ENCODE peak calls at places on chromosomes 16 and 17, in nine cellular contexts. P is astrocyte, T is left ventricle myocardium inferior, B is spleen, I is body of pancreas, V is neural progenitor cell, A is ovary, U is MM.1S, K is fibroblast of pulmonary artery. F is an unnamed sample.

GRCh38 chr16:5490499-5490898 is 392.9 kb upstream of the EEF2KMT start:
- DNase-seq in T (no peak), V (peak), K (no peak), B (no peak), I (peak), A (no peak), U (peak), P (no peak), F (peak)

GRCh38 chr17:82497483-82498405 is 21.8 kb upstream of the FOXK2 start:
- DNase-seq in V (peak), T (no peak), K (peak), A (peak), P (peak), I (peak), B (peak), U (peak), F (peak)

GRCh38 chr16:73062640-73063283 is 14.8 kb upstream of the ZFHX3 start:
- DNase-seq in V (peak), B (no peak), A (no peak), I (no peak), K (no peak), U (no peak), T (no peak), P (no peak), F (no peak)

GRCh38 chr17:76672270-76672851 is 28.8 kb upstream of the ST6GALNAC1 start:
- DNase-seq in P (no peak), B (no peak), U (peak), I (peak), V (no peak), T (no peak), A (no peak), K (no peak), F (peak)

GRCh38 chr17:56319531-56319930 is 166.3 kb downstream of the ANKFN1 start:
- DNase-seq in A (no peak), B (no peak), I (no peak), V (peak), U (peak), P (peak), K (peak), T (no peak), F (no peak)

GRCh38 chr17:72928454-72929136 is 163.9 kb downstream of the SLC39A11 start:
- DNase-seq in U (no peak), P (no peak), V (no peak), B (no peak), K (no peak), A (no peak), T (no peak), I (no peak), F (no peak)

GRCh38 chr17:80951121-80952090 is 40.2 kb upstream of the CHMP6 start:
- DNase-seq in V (no peak), P (no peak), A (peak), U (no peak), T (no peak), I (no peak), K (no peak), B (peak), F (no peak)

GRCh38 chr17:36512641-36513040 is 22.0 kb downstream of the MYO19 start:
- DNase-seq in U (no peak), B (no peak), K (no peak), P (no peak), A (no peak), I (no peak), V (no peak), T (no peak), F (no peak)

GRCh38 chr17:68289936-68290267 is 1.0 kb downstream of the SLC16A6 start:
- DNase-seq in B (no peak), P (no peak), V (no peak), T (no peak), U (no peak), A (no peak), K (no peak), I (no peak), F (no peak)

GRCh38 chr16:85729907-85730465 is 20.9 kb downstream of the C16orf74 start:
- DNase-seq in U (no peak), I (no peak), T (no peak), V (no peak), B (no peak), A (no peak), K (no peak), P (no peak), F (no peak)

GRCh38 chr16:85729452-85729851 is 21.4 kb downstream of the C16orf74 start:
- DNase-seq in U (no peak), A (no peak), K (no peak), T (no peak), P (peak), B (no peak), I (no peak), V (no peak), F (no peak)

GRCh38 chr16:85731179-85731578 is 19.7 kb downstream of the C16orf74 start:
- DNase-seq in I (no peak), U (no peak), P (no peak), A (no peak), K (no peak), T (no peak), V (no peak), B (no peak), F (no peak)

GRCh38 chr16:85724936-85725335 is 26.0 kb downstream of the C16orf74 start:
- DNase-seq in U (no peak), K (no peak), T (no peak), I (no peak), A (no peak), V (no peak), P (no peak), B (no peak), F (no peak)

GRCh38 chr16:85728879-85729278 is 22.0 kb downstream of the C16orf74 start:
- DNase-seq in V (peak), T (no peak), K (no peak), A (no peak), B (no peak), U (no peak), P (no peak), I (no peak), F (no peak)
- TF ChIP-seq CTCF in V (peak), T (no peak), K (peak), A (no peak), B (no peak), U (no peak), P (no peak), I (no peak), F (no peak)

GRCh38 chr16:49464877-49465504 is 91.4 kb downstream of the C16orf78 start:
- DNase-seq in A (peak), V (peak), P (no peak), U (peak), B (peak), T (no peak), K (no peak), I (no peak), F (peak)
- TF ChIP-seq CTCF in A (peak), V (peak), P (no peak), U (peak), B (no peak), T (peak), K (no peak), I (no peak), F (peak)

GRCh38 chr16:55892821-55893220 is 17.6 kb upstream of the CES5A start:
- DNase-seq in K (no peak), P (no peak), B (no peak), T (no peak), I (no peak), U (no peak), A (no peak), V (no peak), F (no peak)

GRCh38 chr16:55889518-55889917 is 14.3 kb upstream of the CES5A start:
- DNase-seq in P (no peak), V (no peak), U (no peak), B (no peak), T (no peak), I (no peak), K (no peak), A (no peak), F (no peak)
- TF ChIP-seq CTCF in P (no peak), V (no peak), U (no peak), B (no peak), T (no peak), I (no peak), K (no peak), A (no peak), F (no peak)

DNA sequence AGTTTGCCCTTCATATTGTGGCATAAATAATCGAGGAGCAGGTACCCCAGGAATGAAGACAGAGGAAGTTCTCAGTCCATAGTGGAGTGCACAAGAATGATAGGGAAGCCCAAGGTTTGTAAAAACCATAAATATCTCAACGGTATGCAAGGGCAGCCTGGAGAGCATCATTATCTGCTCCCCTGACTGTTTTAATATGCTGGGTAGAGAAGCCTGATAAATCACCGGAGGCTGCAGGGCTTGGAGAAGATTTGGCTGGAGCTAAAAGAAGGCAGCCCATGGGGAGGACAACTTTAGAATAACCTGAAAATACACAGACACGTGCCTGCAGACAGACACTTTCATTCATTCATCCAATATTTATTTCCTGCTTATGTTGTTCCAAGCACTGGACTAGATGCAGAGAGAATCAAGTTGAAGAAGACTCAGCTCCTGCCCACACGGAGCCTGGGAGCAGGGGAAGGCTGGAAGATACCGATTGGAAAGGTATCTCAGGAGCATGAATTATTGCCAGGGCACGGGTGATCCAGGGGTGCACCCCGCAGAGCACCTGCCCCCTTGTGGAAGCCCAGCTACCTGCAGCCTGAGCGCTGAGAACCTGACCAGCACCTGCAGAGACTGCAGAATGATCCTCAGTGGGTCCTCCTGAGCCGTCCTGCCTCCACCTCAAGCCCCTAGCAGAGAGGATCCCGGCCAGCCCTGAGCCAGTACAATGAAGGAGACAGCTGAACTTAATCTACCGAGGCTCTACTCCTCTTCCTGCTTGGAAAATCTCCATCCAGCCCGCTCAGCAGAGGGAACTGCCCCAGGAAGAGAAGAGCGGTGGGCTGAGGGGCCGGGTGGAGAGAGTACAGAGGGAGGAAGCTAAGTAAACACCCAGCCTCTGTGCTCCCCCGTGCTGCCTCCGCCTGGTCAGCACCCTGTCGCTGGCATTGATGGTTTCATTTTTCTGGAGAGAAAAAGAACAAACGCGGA is 204.9 kb upstream of the RPL38 start:
- DNase-seq in T (peak), B (peak), A (no peak), V (peak), K (no peak), U (peak), I (peak), P (no peak), F (peak)
- TF ChIP-seq CTCF in T (peak), B (peak), A (no peak), V (peak), K (peak), U (peak), I (peak), P (peak), F (peak)

F was measured in activated CD8-positive, alpha-beta T cell treated with anti-CD3 and anti-CD28 coated beads for 36 hours.